ENCODE peak calls at places on chromosome 2, in eight cellular contexts. One of them, this sample, is unnamed.

GRCh38 chr2:217335341-217335966 is 475.6 kb upstream of the TNP1 start:
- DNase-seq in brain microvascular endothelial cell: no peak
- DNase-seq in AG10803: no peak
- DNase-seq in progenitor cell of endocrine pancreas: no peak
- DNase-seq in cardiac muscle cell: no peak
- DNase-seq in GM23338: no peak
- DNase-seq in osteocyte: no peak
- DNase-seq in AG09309: no peak
- DNase-seq in this sample: no peak

GRCh38 chr2:28357948-28358667 is 34.5 kb upstream of the FOSL2 start:
- DNase-seq in progenitor cell of endocrine pancreas: no peak
- DNase-seq in osteocyte: no peak
- DNase-seq in GM23338: no peak
- DNase-seq in cardiac muscle cell: no peak
- DNase-seq in AG10803: no peak
- DNase-seq in brain microvascular endothelial cell: peak
- DNase-seq in AG09309: no peak
- DNase-seq in this sample: no peak

GRCh38 chr2:21055879-21056790 is 12.3 kb upstream of the APOB start:
- DNase-seq in osteocyte: no peak
- DNase-seq in GM23338: no peak
- DNase-seq in brain microvascular endothelial cell: no peak
- DNase-seq in AG10803: no peak
- DNase-seq in cardiac muscle cell: peak
- DNase-seq in AG09309: no peak
- DNase-seq in progenitor cell of endocrine pancreas: no peak
- DNase-seq in this sample: no peak

GRCh38 chr2:159185401-159186130 is 100.9 kb downstream of the WDSUB1 start:
- DNase-seq in osteocyte: no peak
- DNase-seq in cardiac muscle cell: peak
- DNase-seq in AG10803: peak
- DNase-seq in GM23338: peak
- DNase-seq in progenitor cell of endocrine pancreas: no peak
- DNase-seq in AG09309: no peak
- DNase-seq in brain microvascular endothelial cell: peak
- DNase-seq in this sample: no peak

GRCh38 chr2:17892726-17893534 is 14.5 kb downstream of the KCNS3 start:
- DNase-seq in GM23338: peak
- DNase-seq in cardiac muscle cell: no peak
- DNase-seq in AG09309: no peak
- DNase-seq in osteocyte: no peak
- DNase-seq in AG10803: no peak
- DNase-seq in brain microvascular endothelial cell: no peak
- DNase-seq in progenitor cell of endocrine pancreas: no peak
- DNase-seq in this sample: no peak

GRCh38 chr2:81481994-81482368 is 1177.4 kb upstream of the LRRTM1 start:
- DNase-seq in cardiac muscle cell: no peak
- DNase-seq in progenitor cell of endocrine pancreas: no peak
- DNase-seq in AG10803: no peak
- DNase-seq in AG09309: no peak
- DNase-seq in osteocyte: no peak
- DNase-seq in brain microvascular endothelial cell: no peak
- DNase-seq in GM23338: peak
- DNase-seq in this sample: no peak

GRCh38 chr2:213306320-213306942 is 22.2 kb downstream of the SPAG16 start:
- DNase-seq in osteocyte: no peak
- DNase-seq in progenitor cell of endocrine pancreas: no peak
- DNase-seq in AG10803: peak
- DNase-seq in brain microvascular endothelial cell: peak
- DNase-seq in cardiac muscle cell: no peak
- DNase-seq in AG09309: no peak
- DNase-seq in GM23338: no peak
- DNase-seq in this sample: no peak

GRCh38 chr2:17148298-17149228 is 369.7 kb downstream of the RAD51AP2 start:
- DNase-seq in brain microvascular endothelial cell: peak
- DNase-seq in AG09309: peak
- DNase-seq in GM23338: peak
- DNase-seq in AG10803: peak
- DNase-seq in progenitor cell of endocrine pancreas: no peak
- DNase-seq in cardiac muscle cell: peak
- DNase-seq in osteocyte: no peak
- DNase-seq in this sample: no peak

GRCh38 chr2:12045864-12046291 is 299.4 kb downstream of the LPIN1 start:
- DNase-seq in osteocyte: no peak
- DNase-seq in AG10803: no peak
- DNase-seq in brain microvascular endothelial cell: no peak
- DNase-seq in AG09309: no peak
- DNase-seq in cardiac muscle cell: no peak
- DNase-seq in GM23338: no peak
- DNase-seq in progenitor cell of endocrine pancreas: no peak
- DNase-seq in this sample: no peak

GRCh38 chr2:12046641-12047040 is 300.2 kb downstream of the LPIN1 start:
- DNase-seq in GM23338: peak
- DNase-seq in AG10803: peak
- DNase-seq in AG09309: no peak
- DNase-seq in osteocyte: no peak
- DNase-seq in cardiac muscle cell: no peak
- DNase-seq in brain microvascular endothelial cell: no peak
- DNase-seq in progenitor cell of endocrine pancreas: no peak
- DNase-seq in this sample: no peak

GRCh38 chr2:12050381-12050780 is 303.9 kb downstream of the LPIN1 start:
- DNase-seq in osteocyte: no peak
- DNase-seq in progenitor cell of endocrine pancreas: no peak
- DNase-seq in AG10803: peak
- DNase-seq in AG09309: peak
- DNase-seq in GM23338: no peak
- DNase-seq in cardiac muscle cell: no peak
- DNase-seq in brain microvascular endothelial cell: peak
- DNase-seq in this sample: no peak

GRCh38 chr2:12047761-12048160 is 301.3 kb downstream of the LPIN1 start:
- DNase-seq in brain microvascular endothelial cell: no peak
- DNase-seq in progenitor cell of endocrine pancreas: no peak
- DNase-seq in AG09309: no peak
- DNase-seq in cardiac muscle cell: no peak
- DNase-seq in GM23338: no peak
- DNase-seq in osteocyte: no peak
- DNase-seq in AG10803: no peak
- DNase-seq in this sample: no peak

DNA sequence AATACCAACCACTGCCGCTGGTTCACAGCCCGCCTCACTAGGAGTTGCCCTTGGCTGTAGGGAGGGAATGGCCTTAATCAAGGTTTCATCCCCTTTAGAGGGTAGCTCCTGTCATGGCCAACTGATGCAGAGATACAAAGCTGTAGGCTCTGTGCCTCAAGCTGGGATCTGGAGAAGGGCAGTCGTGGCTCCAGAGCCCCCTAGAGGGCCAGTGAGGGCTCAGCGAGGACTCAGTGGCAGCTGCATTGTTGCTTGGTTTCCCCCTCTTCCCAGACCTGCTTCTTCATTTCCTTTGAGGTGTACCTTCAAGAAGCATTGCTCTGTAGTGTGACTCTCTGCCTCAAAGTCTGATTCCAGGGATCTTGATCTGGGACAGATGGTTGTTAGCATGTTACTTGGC is 302.1 kb downstream of the LPIN1 start:
- DNase-seq in brain microvascular endothelial cell: no peak
- DNase-seq in GM23338: peak
- DNase-seq in progenitor cell of endocrine pancreas: no peak
- DNase-seq in cardiac muscle cell: no peak
- DNase-seq in AG09309: no peak
- DNase-seq in osteocyte: no peak
- DNase-seq in AG10803: no peak
- DNase-seq in this sample: no peak
- TF ChIP-seq CTCF in brain microvascular endothelial cell: peak
- TF ChIP-seq CTCF in GM23338: peak
- TF ChIP-seq CTCF in progenitor cell of endocrine pancreas: peak
- TF ChIP-seq CTCF in cardiac muscle cell: peak
- TF ChIP-seq CTCF in AG09309: peak
- TF ChIP-seq CTCF in osteocyte: peak
- TF ChIP-seq CTCF in AG10803: peak
- TF ChIP-seq CTCF in this sample: peak

GRCh38 chr2:51789908-51790307 is 758.0 kb upstream of the NRXN1 start:
- DNase-seq in osteocyte: no peak
- DNase-seq in AG09309: no peak
- DNase-seq in progenitor cell of endocrine pancreas: no peak
- DNase-seq in brain microvascular endothelial cell: no peak
- DNase-seq in cardiac muscle cell: no peak
- DNase-seq in GM23338: no peak
- DNase-seq in AG10803: no peak
- DNase-seq in this sample: no peak

GRCh38 chr2:51790854-51791253 is 758.9 kb upstream of the NRXN1 start:
- DNase-seq in osteocyte: no peak
- DNase-seq in cardiac muscle cell: no peak
- DNase-seq in brain microvascular endothelial cell: no peak
- DNase-seq in progenitor cell of endocrine pancreas: no peak
- DNase-seq in AG09309: no peak
- DNase-seq in GM23338: no peak
- DNase-seq in AG10803: no peak
- DNase-seq in this sample: no peak

DNA sequence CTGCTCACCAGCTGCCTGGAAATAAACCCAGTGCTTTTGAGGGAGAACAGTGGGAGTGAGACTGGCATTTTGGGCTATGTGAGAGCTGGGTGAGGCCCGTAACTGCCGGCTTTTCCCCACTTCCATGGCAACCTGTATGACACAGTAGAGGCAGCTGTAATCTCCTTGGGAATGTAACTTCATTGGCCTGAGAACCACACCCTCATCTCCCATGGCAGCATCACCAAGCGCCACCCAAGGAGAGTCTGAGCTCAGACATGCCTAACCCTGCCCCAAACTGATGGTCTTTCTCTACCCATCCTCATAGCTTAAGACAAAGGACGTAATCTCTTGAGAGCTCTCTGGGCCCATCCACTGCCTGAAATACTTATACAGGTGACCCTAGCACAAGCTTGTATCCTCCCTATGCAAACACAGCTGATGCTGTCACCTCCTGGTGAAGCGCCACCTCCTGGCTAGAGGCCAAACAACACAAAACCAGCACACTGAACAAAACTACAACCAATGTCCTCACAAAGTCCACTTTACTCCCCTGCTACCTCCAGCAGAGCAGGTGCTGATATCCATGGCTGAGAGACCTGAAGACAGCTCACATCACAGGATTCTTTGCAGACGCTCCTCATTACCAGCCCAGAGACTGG is 763.4 kb upstream of the NRXN1 start:
- DNase-seq in cardiac muscle cell: peak
- DNase-seq in AG10803: no peak
- DNase-seq in brain microvascular endothelial cell: no peak
- DNase-seq in AG09309: no peak
- DNase-seq in progenitor cell of endocrine pancreas: no peak
- DNase-seq in GM23338: peak
- DNase-seq in osteocyte: no peak
- DNase-seq in this sample: no peak
- TF ChIP-seq CTCF in cardiac muscle cell: peak
- TF ChIP-seq CTCF in AG10803: no peak
- TF ChIP-seq CTCF in brain microvascular endothelial cell: peak
- TF ChIP-seq CTCF in AG09309: no peak
- TF ChIP-seq CTCF in progenitor cell of endocrine pancreas: peak
- TF ChIP-seq CTCF in GM23338: peak
- TF ChIP-seq CTCF in osteocyte: no peak
- TF ChIP-seq CTCF in this sample: peak

GRCh38 chr2:188976545-188977268 is 2.5 kb downstream of the COL3A1 start:
- DNase-seq in brain microvascular endothelial cell: peak
- DNase-seq in AG10803: peak
- DNase-seq in progenitor cell of endocrine pancreas: no peak
- DNase-seq in osteocyte: no peak
- DNase-seq in GM23338: no peak
- DNase-seq in AG09309: no peak
- DNase-seq in cardiac muscle cell: no peak
- DNase-seq in this sample: no peak

GRCh38 chr2:188975497-188976102 is 1.4 kb downstream of the COL3A1 start:
- DNase-seq in cardiac muscle cell: no peak
- DNase-seq in progenitor cell of endocrine pancreas: no peak
- DNase-seq in GM23338: peak
- DNase-seq in brain microvascular endothelial cell: peak
- DNase-seq in AG09309: peak
- DNase-seq in AG10803: peak
- DNase-seq in osteocyte: no peak
- DNase-seq in this sample: no peak

GRCh38 chr2:188979119-188979729 is 5.1 kb downstream of the COL3A1 start:
- DNase-seq in progenitor cell of endocrine pancreas: no peak
- DNase-seq in osteocyte: no peak
- DNase-seq in AG09309: no peak
- DNase-seq in brain microvascular endothelial cell: no peak
- DNase-seq in GM23338: no peak
- DNase-seq in cardiac muscle cell: no peak
- DNase-seq in AG10803: no peak
- DNase-seq in this sample: no peak

GRCh38 chr2:188979730-188980123 is 5.6 kb downstream of the COL3A1 start:
- DNase-seq in brain microvascular endothelial cell: no peak
- DNase-seq in cardiac muscle cell: no peak
- DNase-seq in AG10803: peak
- DNase-seq in AG09309: no peak
- DNase-seq in progenitor cell of endocrine pancreas: no peak
- DNase-seq in osteocyte: no peak
- DNase-seq in GM23338: no peak
- DNase-seq in this sample: no peak

GRCh38 chr2:188978291-188979081 is 4.3 kb downstream of the COL3A1 start:
- DNase-seq in cardiac muscle cell: peak
- DNase-seq in brain microvascular endothelial cell: peak
- DNase-seq in osteocyte: no peak
- DNase-seq in AG10803: peak
- DNase-seq in AG09309: no peak
- DNase-seq in progenitor cell of endocrine pancreas: no peak
- DNase-seq in GM23338: peak
- DNase-seq in this sample: no peak
- TF ChIP-seq CTCF in cardiac muscle cell: peak
- TF ChIP-seq CTCF in brain microvascular endothelial cell: peak
- TF ChIP-seq CTCF in osteocyte: peak
- TF ChIP-seq CTCF in AG10803: peak
- TF ChIP-seq CTCF in AG09309: peak
- TF ChIP-seq CTCF in progenitor cell of endocrine pancreas: peak
- TF ChIP-seq CTCF in GM23338: peak
- TF ChIP-seq CTCF in this sample: peak

GRCh38 chr2:24489465-24489864 is 1.6 kb upstream of the NCOA1 start:
- DNase-seq in brain microvascular endothelial cell: no peak
- DNase-seq in cardiac muscle cell: peak
- DNase-seq in AG10803: no peak
- DNase-seq in osteocyte: no peak
- DNase-seq in GM23338: peak
- DNase-seq in AG09309: no peak
- DNase-seq in progenitor cell of endocrine pancreas: no peak
- DNase-seq in this sample: no peak

GRCh38 chr2:24492283-24493272 is 1.5 kb downstream of the NCOA1 start:
- DNase-seq in progenitor cell of endocrine pancreas: no peak
- DNase-seq in cardiac muscle cell: no peak
- DNase-seq in brain microvascular endothelial cell: no peak
- DNase-seq in AG09309: no peak
- DNase-seq in osteocyte: no peak
- DNase-seq in AG10803: no peak
- DNase-seq in GM23338: peak
- DNase-seq in this sample: no peak

GRCh38 chr2:24491626-24492282 is 700 bp downstream of the NCOA1 start:
- DNase-seq in AG09309: no peak
- DNase-seq in progenitor cell of endocrine pancreas: peak
- DNase-seq in osteocyte: peak
- DNase-seq in AG10803: no peak
- DNase-seq in GM23338: peak
- DNase-seq in brain microvascular endothelial cell: no peak
- DNase-seq in cardiac muscle cell: peak
- DNase-seq in this sample: peak

GRCh38 chr2:24489942-24490673 is 946 bp upstream of the NCOA1 start:
- DNase-seq in cardiac muscle cell: peak
- DNase-seq in AG10803: peak
- DNase-seq in GM23338: peak
- DNase-seq in brain microvascular endothelial cell: no peak
- DNase-seq in progenitor cell of endocrine pancreas: no peak
- DNase-seq in AG09309: no peak
- DNase-seq in osteocyte: no peak
- DNase-seq in this sample: no peak

DNA sequence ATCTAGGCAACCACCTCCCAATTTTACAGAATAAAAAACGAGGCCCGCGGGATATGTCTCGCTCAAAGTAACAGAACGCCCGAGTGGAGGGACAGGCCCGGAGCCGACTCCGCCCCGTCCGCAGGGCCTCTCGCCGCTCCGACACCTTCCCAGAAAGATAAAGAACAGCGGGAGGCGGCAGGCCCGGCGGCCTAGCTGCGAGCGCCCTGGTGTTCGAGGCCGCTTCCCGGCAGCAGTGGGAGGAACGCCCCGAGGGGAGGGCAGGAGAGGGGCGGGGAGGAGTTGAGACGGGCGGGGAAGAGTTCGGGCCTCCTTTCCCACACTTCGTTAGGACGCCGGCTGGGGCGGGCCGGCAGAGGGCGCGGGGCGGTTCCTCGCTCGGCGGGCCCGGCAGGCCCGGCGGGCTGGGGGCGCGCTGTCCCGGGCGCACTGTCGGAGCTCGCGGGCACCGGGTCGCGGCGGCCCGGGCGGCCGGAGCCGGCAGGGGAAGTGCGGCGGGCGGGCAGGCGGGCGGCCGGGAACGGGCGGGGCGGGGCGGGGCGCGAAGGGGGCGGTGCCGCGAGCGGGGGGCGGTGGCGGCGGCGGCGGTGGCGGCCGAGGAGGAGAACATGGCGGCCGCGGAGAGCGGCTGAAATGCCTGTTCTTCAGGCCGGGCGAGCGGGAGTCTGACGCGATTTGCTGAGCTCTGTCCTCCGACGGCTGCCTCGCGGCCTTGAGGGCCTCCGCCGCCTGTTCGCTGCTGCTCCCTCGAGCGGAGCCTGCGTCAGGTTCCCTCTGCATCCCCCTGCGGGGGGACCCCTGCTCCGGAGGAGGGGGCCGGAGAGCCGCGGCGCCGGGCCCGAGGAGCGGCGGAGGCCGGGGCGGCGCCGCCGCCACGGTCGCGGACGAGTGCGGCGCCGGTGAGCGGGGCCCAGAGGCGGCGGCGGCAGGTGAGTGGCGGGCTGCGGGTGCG is at the start of gene NCOA1:
- DNase-seq in progenitor cell of endocrine pancreas: peak
- DNase-seq in brain microvascular endothelial cell: peak
- DNase-seq in AG10803: peak
- DNase-seq in osteocyte: peak
- DNase-seq in cardiac muscle cell: peak
- DNase-seq in AG09309: peak
- DNase-seq in GM23338: peak
- DNase-seq in this sample: peak
- TF ChIP-seq CTCF in progenitor cell of endocrine pancreas: peak
- TF ChIP-seq CTCF in brain microvascular endothelial cell: peak
- TF ChIP-seq CTCF in AG10803: no peak
- TF ChIP-seq CTCF in osteocyte: peak
- TF ChIP-seq CTCF in cardiac muscle cell: no peak
- TF ChIP-seq CTCF in AG09309: peak
- TF ChIP-seq CTCF in GM23338: no peak
- TF ChIP-seq CTCF in this sample: peak